ENCODE peak calls at places on chromosome 2, in nine cellular contexts. Z is stimulated activated CD4-positive, alpha-beta T cell treated with anti-CD3 and anti-CD28 coated beads, Interleukin-15, amount 100 ng/mL, for 24 hours; P is NCI-H1694; H is cerebellum; L is DMS153; G is NCI-H510A; U is stomach; F is fibroblast of mammary gland; M is astrocyte of the cerebellum. C is an unnamed sample.

GRCh38 chr2:162113771-162114168 is 38.3 kb downstream of the GCG start:
- DNase-seq in L (no peak), H (no peak), F (peak), G (no peak), P (no peak), M (no peak), U (no peak), Z (no peak), C (no peak)

GRCh38 chr2:181070119-181070833 is 89.9 kb downstream of the UBE2E3 start:
- DNase-seq in Z (no peak), F (peak), L (no peak), U (no peak), H (no peak), G (no peak), P (no peak), M (peak), C (no peak)

GRCh38 chr2:166181813-166182154 is 54.0 kb upstream of the SCN1A start:
- DNase-seq in G (no peak), H (no peak), L (no peak), U (no peak), F (no peak), Z (no peak), M (no peak), P (no peak), C (no peak)

GRCh38 chr2:107681946-107682345 is 144.7 kb upstream of the RGPD4 start:
- DNase-seq in Z (no peak), F (no peak), U (no peak), H (no peak), M (no peak), G (no peak), P (no peak), L (no peak), C (no peak)

GRCh38 chr2:105325389-105325963 is 4.1 kb downstream of the TGFBRAP1 start:
- DNase-seq in M (no peak), H (no peak), F (peak), Z (no peak), P (no peak), G (no peak), L (no peak), U (no peak), C (no peak)

GRCh38 chr2:20126469-20126868 is 75.0 kb upstream of the LAPTM4A start:
- DNase-seq in L (no peak), M (no peak), Z (no peak), F (no peak), U (no peak), H (no peak), P (no peak), G (no peak), C (no peak)

GRCh38 chr2:186903183-186903582 is 54.2 kb upstream of the ZSWIM2 start:
- DNase-seq in G (no peak), Z (no peak), F (peak), M (no peak), P (no peak), U (no peak), H (no peak), L (no peak), C (no peak)

GRCh38 chr2:145091011-145091744 is 571.3 kb upstream of the ZEB2 start:
- DNase-seq in H (no peak), M (no peak), F (peak), Z (no peak), U (no peak), P (no peak), L (no peak), G (no peak), C (no peak)

GRCh38 chr2:240623531-240624010 is 1.7 kb upstream of the GPR35 start:
- DNase-seq in U (no peak), H (no peak), M (no peak), P (no peak), Z (peak), F (no peak), G (no peak), L (no peak), C (no peak)